ENCODE peak calls at places on chromosomes 7 and 10, in five cellular contexts. One of them, this sample, is unnamed.
A peak's percentile ranks its signal among the peaks of the same experiment; 100 is the strongest.

GRCh38 chr7:26688388-26688787 is 176.0 kb downstream of the SKAP2 start:
- DNase-seq in NCI-H524: no peak
- DNase-seq in posterior cingulate gyrus: no peak
- DNase-seq in glomerular endothelial cell: no peak
- DNase-seq in GOT3: no peak
- DNase-seq in this sample: no peak

GRCh38 chr10:79105164-79105739 is 36.5 kb downstream of the ZMIZ1 start:
- DNase-seq in NCI-H524: no peak
- DNase-seq in posterior cingulate gyrus: no peak
- DNase-seq in glomerular endothelial cell: no peak
- DNase-seq in GOT3: no peak
- DNase-seq in this sample: no peak

GRCh38 chr7:34830390-34830789 is 172.4 kb downstream of the NPSR1 start:
- DNase-seq in NCI-H524: no peak
- DNase-seq in posterior cingulate gyrus: no peak
- DNase-seq in glomerular endothelial cell: no peak
- DNase-seq in GOT3: no peak
- DNase-seq in this sample: no peak

GRCh38 chr7:28103984-28104628 is 76.5 kb downstream of the JAZF1 start:
- DNase-seq in NCI-H524: no peak
- DNase-seq in posterior cingulate gyrus: no peak
- DNase-seq in glomerular endothelial cell: no peak
- DNase-seq in GOT3: no peak
- DNase-seq in this sample: no peak

GRCh38 chr10:20535846-20536245 is 361.3 kb downstream of the NEBL start:
- DNase-seq in NCI-H524: no peak
- DNase-seq in posterior cingulate gyrus: no peak
- DNase-seq in glomerular endothelial cell: no peak
- DNase-seq in GOT3: no peak
- DNase-seq in this sample: no peak

GRCh38 chr10:91190388-91190870 is 30.0 kb upstream of the PCGF5 start:
- DNase-seq in NCI-H524: no peak
- DNase-seq in posterior cingulate gyrus: no peak
- DNase-seq in glomerular endothelial cell: no peak
- DNase-seq in GOT3: no peak
- DNase-seq in this sample: no peak

GRCh38 chr7:112199035-112199655 is 7.1 kb downstream of the DOCK4 start:
- DNase-seq in NCI-H524: no peak
- DNase-seq in posterior cingulate gyrus: no peak
- DNase-seq in glomerular endothelial cell: no peak
- DNase-seq in GOT3: no peak
- DNase-seq in this sample: no peak

GRCh38 chr7:12754179-12754578 is 66.7 kb downstream of the ARL4A start:
- DNase-seq in NCI-H524: no peak
- DNase-seq in posterior cingulate gyrus: no peak
- DNase-seq in glomerular endothelial cell: no peak
- DNase-seq in GOT3: no peak
- DNase-seq in this sample: no peak

GRCh38 chr10:126580873-126581647 is 89.4 kb downstream of the C10orf90 start:
- DNase-seq in NCI-H524: no peak
- DNase-seq in posterior cingulate gyrus: no peak
- DNase-seq in glomerular endothelial cell: no peak
- DNase-seq in GOT3: no peak
- DNase-seq in this sample: no peak

GRCh38 chr7:131363719-131364118 is 36.0 kb downstream of the MKLN1 start:
- DNase-seq in NCI-H524: no peak
- DNase-seq in posterior cingulate gyrus: no peak
- DNase-seq in glomerular endothelial cell: no peak
- DNase-seq in GOT3: no peak
- DNase-seq in this sample: no peak

GRCh38 chr10:80168679-80169380 is 36.3 kb downstream of the PLAC9 start:
- DNase-seq in NCI-H524: no peak
- DNase-seq in posterior cingulate gyrus: peak; percentile 79
- DNase-seq in glomerular endothelial cell: no peak
- DNase-seq in GOT3: no peak
- DNase-seq in this sample: no peak

GRCh38 chr7:4234886-4235285 is 447.2 kb upstream of the FOXK1 start:
- DNase-seq in NCI-H524: no peak
- DNase-seq in posterior cingulate gyrus: peak; percentile 69
- DNase-seq in glomerular endothelial cell: no peak
- DNase-seq in GOT3: no peak
- DNase-seq in this sample: no peak

GRCh38 chr7:151410405-151411390 is 860 bp upstream of the WDR86 start:
- DNase-seq in NCI-H524: no peak
- DNase-seq in posterior cingulate gyrus: peak; percentile 76
- DNase-seq in glomerular endothelial cell: no peak
- DNase-seq in GOT3: no peak
- DNase-seq in this sample: no peak

GRCh38 chr10:106242301-106242700 is 922.2 kb downstream of the SORCS1 start:
- DNase-seq in NCI-H524: no peak
- DNase-seq in posterior cingulate gyrus: no peak
- DNase-seq in glomerular endothelial cell: no peak
- DNase-seq in GOT3: no peak
- DNase-seq in this sample: no peak

GRCh38 chr10:71761105-71761511 is 12.2 kb downstream of the VSIR start:
- DNase-seq in NCI-H524: no peak
- DNase-seq in posterior cingulate gyrus: no peak
- DNase-seq in glomerular endothelial cell: no peak
- DNase-seq in GOT3: no peak
- DNase-seq in this sample: no peak

GRCh38 chr7:2666130-2666529 is 21.9 kb upstream of the AMZ1 start:
- DNase-seq in NCI-H524: no peak
- DNase-seq in posterior cingulate gyrus: no peak
- DNase-seq in glomerular endothelial cell: no peak
- DNase-seq in GOT3: no peak
- DNase-seq in this sample: no peak

GRCh38 chr7:70325509-70326101 is 727.3 kb downstream of the AUTS2 start:
- DNase-seq in NCI-H524: peak; percentile 29
- DNase-seq in posterior cingulate gyrus: peak; percentile 84
- DNase-seq in glomerular endothelial cell: no peak
- DNase-seq in GOT3: no peak
- DNase-seq in this sample: no peak

GRCh38 chr10:19704544-19704943 is 111.7 kb upstream of the PLXDC2 start:
- DNase-seq in NCI-H524: no peak
- DNase-seq in posterior cingulate gyrus: no peak
- DNase-seq in glomerular endothelial cell: no peak
- DNase-seq in GOT3: no peak
- DNase-seq in this sample: no peak

GRCh38 chr7:107244613-107245012 is 75.8 kb downstream of the HBP1 start:
- DNase-seq in NCI-H524: no peak
- DNase-seq in posterior cingulate gyrus: no peak
- DNase-seq in glomerular endothelial cell: no peak
- DNase-seq in GOT3: no peak
- DNase-seq in this sample: no peak

GRCh38 chr7:70571403-70571911 is 560.5 kb upstream of the GALNT17 start:
- DNase-seq in NCI-H524: no peak
- DNase-seq in posterior cingulate gyrus: no peak
- DNase-seq in glomerular endothelial cell: no peak
- DNase-seq in GOT3: no peak
- DNase-seq in this sample: peak; percentile 17

GRCh38 chr7:47535704-47536628 is 45.9 kb downstream of the TNS3 start:
- DNase-seq in NCI-H524: no peak
- DNase-seq in posterior cingulate gyrus: no peak
- DNase-seq in glomerular endothelial cell: no peak
- DNase-seq in GOT3: no peak
- DNase-seq in this sample: no peak

GRCh38 chr7:91892821-91893340 is 12.4 kb upstream of the MTERF1 start:
- DNase-seq in NCI-H524: peak; percentile 82
- DNase-seq in posterior cingulate gyrus: no peak
- DNase-seq in glomerular endothelial cell: no peak
- DNase-seq in GOT3: no peak
- DNase-seq in this sample: no peak

GRCh38 chr10:32298066-32298812 is 48.7 kb downstream of the EPC1 start:
- DNase-seq in NCI-H524: no peak
- DNase-seq in posterior cingulate gyrus: no peak
- DNase-seq in glomerular endothelial cell: peak; percentile 68
- DNase-seq in GOT3: no peak
- DNase-seq in this sample: no peak

GRCh38 chr7:155799514-155799913 is 12.7 kb downstream of the SHH start:
- DNase-seq in NCI-H524: no peak
- DNase-seq in posterior cingulate gyrus: peak; percentile 80
- DNase-seq in glomerular endothelial cell: no peak
- DNase-seq in GOT3: no peak
- DNase-seq in this sample: no peak

GRCh38 chr7:155506854-155507337 is 39.5 kb downstream of the CNPY1 start:
- DNase-seq in NCI-H524: no peak
- DNase-seq in posterior cingulate gyrus: no peak
- DNase-seq in glomerular endothelial cell: no peak
- DNase-seq in GOT3: no peak
- DNase-seq in this sample: no peak

GRCh38 chr10:14173706-14174594 is 156.8 kb downstream of the FRMD4A start:
- DNase-seq in NCI-H524: peak; percentile 50
- DNase-seq in posterior cingulate gyrus: peak; percentile 91
- DNase-seq in glomerular endothelial cell: no peak
- DNase-seq in GOT3: no peak
- DNase-seq in this sample: peak; percentile 33